ENCODE peak calls at places on chromosomes 2 and 18, in ten cellular contexts. B is NCI-H748 treated with DMSO at 0.1 percent for 48 hours, K is heart right ventricle, P is NCI-H2029 treated with DMSO at 0.1 percent for 48 hours, E is iPS DF 6.9, G is SW480, J is adipocyte, V is pancreas, A is thyroid gland, H is nephron progenitor cell. O is an unnamed sample.

GRCh38 chr2:25387479-25388449 is 46.0 kb upstream of the DNMT3A start:
- DNase-seq in B (no peak), K (no peak), P (no peak), E (no peak), G (no peak), J (no peak), V (no peak), A (no peak), H (no peak), O (no peak)

GRCh38 chr2:27973592-27973991 is 83.1 kb downstream of the BABAM2 start:
- DNase-seq in B (no peak), K (no peak), P (no peak), E (no peak), G (no peak), J (peak; percentile 41), V (no peak), A (no peak), H (no peak), O (no peak)

GRCh38 chr2:16134436-16135165 is 194.3 kb downstream of the MYCN start:
- DNase-seq in B (no peak), K (no peak), P (no peak), E (no peak), G (no peak), J (no peak), V (no peak), A (no peak), H (no peak), O (no peak)

GRCh38 chr2:233354971-233355574 is 779 bp downstream of the DGKD start:
- DNase-seq in B (peak; percentile 8), K (peak; percentile 33), P (no peak), E (no peak), G (peak; percentile 36), J (peak; percentile 43), V (peak; percentile 68), A (peak; percentile 64), H (no peak), O (no peak)

GRCh38 chr18:35073186-35074105 is 32.2 kb downstream of the MAPRE2 start:
- DNase-seq in B (no peak), K (no peak), P (no peak), E (no peak), G (no peak), J (peak; percentile 43), V (no peak), A (no peak), H (no peak), O (no peak)

GRCh38 chr2:31347319-31347718 is 67.2 kb downstream of the XDH start:
- DNase-seq in B (no peak), K (no peak), P (no peak), E (no peak), G (no peak), J (no peak), V (no peak), A (no peak), H (no peak), O (no peak)

GRCh38 chr2:55048514-55048924 is 1.7 kb downstream of the RTN4 start:
- DNase-seq in B (no peak), K (no peak), P (peak; percentile 4), E (no peak), G (peak; percentile 63), J (peak; percentile 75), V (no peak), A (no peak), H (no peak), O (no peak)

GRCh38 chr18:11994708-11995444 is 13.6 kb downstream of the IMPA2 start:
- DNase-seq in B (no peak), K (no peak), P (no peak), E (no peak), G (no peak), J (peak; percentile 27), V (no peak), A (peak; percentile 66), H (no peak), O (no peak)

GRCh38 chr18:79381811-79382311 is 13.9 kb upstream of the NFATC1 start:
- DNase-seq in B (no peak), K (no peak), P (no peak), E (no peak), G (no peak), J (no peak), V (no peak), A (no peak), H (no peak), O (no peak)

GRCh38 chr2:3463156-3463835 is 56.0 kb downstream of the ADI1 start:
- DNase-seq in B (no peak), K (no peak), P (no peak), E (no peak), G (no peak), J (no peak), V (peak; percentile 36), A (no peak), H (no peak), O (no peak)

GRCh38 chr2:61262699-61263098 is 100.7 kb downstream of the C2orf74 start:
- DNase-seq in B (no peak), K (no peak), P (no peak), E (no peak), G (no peak), J (no peak), V (no peak), A (no peak), H (no peak), O (no peak)

GRCh38 chr2:237864030-237864931 is 4.9 kb downstream of the RAMP1 start:
- DNase-seq in B (no peak), K (no peak), P (no peak), E (no peak), G (no peak), J (no peak), V (peak; percentile 63), A (no peak), H (no peak), O (no peak)

GRCh38 chr2:118224144-118224887 is 136.0 kb downstream of the INSIG2 start:
- DNase-seq in B (no peak), K (peak; percentile 11), P (no peak), E (no peak), G (peak; percentile 13), J (peak; percentile 7), V (peak; percentile 68), A (peak; percentile 7), H (peak; percentile 63), O (no peak)

GRCh38 chr2:204344119-204344518 is 201.2 kb upstream of the PARD3B start:
- DNase-seq in B (no peak), K (no peak), P (no peak), E (no peak), G (no peak), J (no peak), V (no peak), A (no peak), H (no peak), O (no peak)

GRCh38 chr2:193695367-193695766 is 1500.6 kb upstream of the TMEFF2 start:
- DNase-seq in B (peak; percentile 67), K (no peak), P (no peak), E (no peak), G (peak; percentile 31), J (peak; percentile 73), V (no peak), A (no peak), H (no peak), O (no peak)